ENCODE peak calls at places on chromosome 14, in eight cellular contexts. One of them, this sample, is unnamed.

GRCh38 chr14:39492267-39492666 is 60.0 kb upstream of the FBXO33 start:
- DNase-seq in stimulated activated CD4-positive, alpha-beta T cell treated with anti-CD3 and anti-CD28 coated beads, Interleukin-4, amount 100 ng/mL, for 48 hours: no peak
- DNase-seq in COR-L47: no peak
- DNase-seq in NCI-H774: no peak
- DNase-seq in RPMI8226: no peak
- DNase-seq in iPS-NIHi11: no peak
- DNase-seq in right lobe of liver: no peak
- DNase-seq in left ventricle myocardium inferior: no peak
- DNase-seq in this sample: no peak

GRCh38 chr14:93137864-93138263 is 22.1 kb upstream of the ITPK1 start:
- DNase-seq in stimulated activated CD4-positive, alpha-beta T cell treated with anti-CD3 and anti-CD28 coated beads, Interleukin-4, amount 100 ng/mL, for 48 hours: no peak
- DNase-seq in COR-L47: peak
- DNase-seq in NCI-H774: peak
- DNase-seq in RPMI8226: peak
- DNase-seq in iPS-NIHi11: peak
- DNase-seq in right lobe of liver: peak
- DNase-seq in left ventricle myocardium inferior: peak
- DNase-seq in this sample: no peak

GRCh38 chr14:61476737-61477410 is 155.5 kb downstream of the PRKCH start:
- DNase-seq in stimulated activated CD4-positive, alpha-beta T cell treated with anti-CD3 and anti-CD28 coated beads, Interleukin-4, amount 100 ng/mL, for 48 hours: no peak
- DNase-seq in COR-L47: no peak
- DNase-seq in NCI-H774: no peak
- DNase-seq in RPMI8226: no peak
- DNase-seq in iPS-NIHi11: no peak
- DNase-seq in right lobe of liver: peak
- DNase-seq in left ventricle myocardium inferior: no peak
- DNase-seq in this sample: no peak

GRCh38 chr14:44988694-44989093 is 26.7 kb downstream of the TOGARAM1 start:
- DNase-seq in stimulated activated CD4-positive, alpha-beta T cell treated with anti-CD3 and anti-CD28 coated beads, Interleukin-4, amount 100 ng/mL, for 48 hours: no peak
- DNase-seq in COR-L47: no peak
- DNase-seq in NCI-H774: no peak
- DNase-seq in RPMI8226: no peak
- DNase-seq in iPS-NIHi11: no peak
- DNase-seq in right lobe of liver: no peak
- DNase-seq in left ventricle myocardium inferior: peak
- DNase-seq in this sample: no peak

GRCh38 chr14:73973497-73973896 is 23.4 kb downstream of the COQ6 start:
- DNase-seq in stimulated activated CD4-positive, alpha-beta T cell treated with anti-CD3 and anti-CD28 coated beads, Interleukin-4, amount 100 ng/mL, for 48 hours: no peak
- DNase-seq in COR-L47: no peak
- DNase-seq in NCI-H774: no peak
- DNase-seq in RPMI8226: no peak
- DNase-seq in iPS-NIHi11: no peak
- DNase-seq in right lobe of liver: no peak
- DNase-seq in left ventricle myocardium inferior: no peak
- DNase-seq in this sample: no peak

GRCh38 chr14:59150990-59151389 is 37.5 kb upstream of the DAAM1 start:
- DNase-seq in stimulated activated CD4-positive, alpha-beta T cell treated with anti-CD3 and anti-CD28 coated beads, Interleukin-4, amount 100 ng/mL, for 48 hours: no peak
- DNase-seq in COR-L47: no peak
- DNase-seq in NCI-H774: no peak
- DNase-seq in RPMI8226: peak
- DNase-seq in iPS-NIHi11: no peak
- DNase-seq in right lobe of liver: no peak
- DNase-seq in left ventricle myocardium inferior: no peak
- DNase-seq in this sample: no peak

GRCh38 chr14:96752156-96752555 is 45.0 kb upstream of the VRK1 start:
- DNase-seq in stimulated activated CD4-positive, alpha-beta T cell treated with anti-CD3 and anti-CD28 coated beads, Interleukin-4, amount 100 ng/mL, for 48 hours: no peak
- DNase-seq in COR-L47: no peak
- DNase-seq in NCI-H774: no peak
- DNase-seq in RPMI8226: no peak
- DNase-seq in iPS-NIHi11: no peak
- DNase-seq in right lobe of liver: no peak
- DNase-seq in left ventricle myocardium inferior: no peak
- DNase-seq in this sample: no peak

GRCh38 chr14:104600141-104600643 is 4.4 kb downstream of the TMEM179 start:
- DNase-seq in stimulated activated CD4-positive, alpha-beta T cell treated with anti-CD3 and anti-CD28 coated beads, Interleukin-4, amount 100 ng/mL, for 48 hours: no peak
- DNase-seq in COR-L47: peak
- DNase-seq in NCI-H774: peak
- DNase-seq in RPMI8226: peak
- DNase-seq in iPS-NIHi11: no peak
- DNase-seq in right lobe of liver: no peak
- DNase-seq in left ventricle myocardium inferior: no peak
- DNase-seq in this sample: no peak

GRCh38 chr14:74647061-74647833 is 35.2 kb upstream of the LTBP2 start:
- DNase-seq in stimulated activated CD4-positive, alpha-beta T cell treated with anti-CD3 and anti-CD28 coated beads, Interleukin-4, amount 100 ng/mL, for 48 hours: no peak
- DNase-seq in COR-L47: no peak
- DNase-seq in NCI-H774: no peak
- DNase-seq in RPMI8226: no peak
- DNase-seq in iPS-NIHi11: no peak
- DNase-seq in right lobe of liver: no peak
- DNase-seq in left ventricle myocardium inferior: no peak
- DNase-seq in this sample: no peak

GRCh38 chr14:102373110-102373509 is 10.4 kb downstream of the TECPR2 start:
- DNase-seq in stimulated activated CD4-positive, alpha-beta T cell treated with anti-CD3 and anti-CD28 coated beads, Interleukin-4, amount 100 ng/mL, for 48 hours: no peak
- DNase-seq in COR-L47: no peak
- DNase-seq in NCI-H774: no peak
- DNase-seq in RPMI8226: no peak
- DNase-seq in iPS-NIHi11: no peak
- DNase-seq in right lobe of liver: no peak
- DNase-seq in left ventricle myocardium inferior: no peak
- DNase-seq in this sample: no peak

GRCh38 chr14:70442750-70443149 is 9.2 kb upstream of the ADAM21 start:
- DNase-seq in stimulated activated CD4-positive, alpha-beta T cell treated with anti-CD3 and anti-CD28 coated beads, Interleukin-4, amount 100 ng/mL, for 48 hours: no peak
- DNase-seq in COR-L47: no peak
- DNase-seq in NCI-H774: no peak
- DNase-seq in RPMI8226: no peak
- DNase-seq in iPS-NIHi11: no peak
- DNase-seq in right lobe of liver: no peak
- DNase-seq in left ventricle myocardium inferior: no peak
- DNase-seq in this sample: no peak

GRCh38 chr14:92600318-92601053 is 86.9 kb downstream of the RIN3 start:
- DNase-seq in stimulated activated CD4-positive, alpha-beta T cell treated with anti-CD3 and anti-CD28 coated beads, Interleukin-4, amount 100 ng/mL, for 48 hours: no peak
- DNase-seq in COR-L47: no peak
- DNase-seq in NCI-H774: no peak
- DNase-seq in RPMI8226: no peak
- DNase-seq in iPS-NIHi11: no peak
- DNase-seq in right lobe of liver: no peak
- DNase-seq in left ventricle myocardium inferior: no peak
- DNase-seq in this sample: no peak

GRCh38 chr14:49249022-49249421 is 337.2 kb downstream of the RPS29 start:
- DNase-seq in stimulated activated CD4-positive, alpha-beta T cell treated with anti-CD3 and anti-CD28 coated beads, Interleukin-4, amount 100 ng/mL, for 48 hours: no peak
- DNase-seq in COR-L47: no peak
- DNase-seq in NCI-H774: no peak
- DNase-seq in RPMI8226: no peak
- DNase-seq in iPS-NIHi11: no peak
- DNase-seq in right lobe of liver: no peak
- DNase-seq in left ventricle myocardium inferior: no peak
- DNase-seq in this sample: no peak

GRCh38 chr14:94128216-94128839 is 1.1 kb downstream of the IFI27L2 start:
- DNase-seq in stimulated activated CD4-positive, alpha-beta T cell treated with anti-CD3 and anti-CD28 coated beads, Interleukin-4, amount 100 ng/mL, for 48 hours: no peak
- DNase-seq in COR-L47: no peak
- DNase-seq in NCI-H774: no peak
- DNase-seq in RPMI8226: no peak
- DNase-seq in iPS-NIHi11: no peak
- DNase-seq in right lobe of liver: no peak
- DNase-seq in left ventricle myocardium inferior: no peak
- DNase-seq in this sample: no peak

GRCh38 chr14:22980672-22981089 is 1.7 kb downstream of the AJUBA start:
- DNase-seq in stimulated activated CD4-positive, alpha-beta T cell treated with anti-CD3 and anti-CD28 coated beads, Interleukin-4, amount 100 ng/mL, for 48 hours: peak
- DNase-seq in COR-L47: no peak
- DNase-seq in NCI-H774: no peak
- DNase-seq in RPMI8226: no peak
- DNase-seq in iPS-NIHi11: peak
- DNase-seq in right lobe of liver: no peak
- DNase-seq in left ventricle myocardium inferior: peak
- DNase-seq in this sample: peak

GRCh38 chr14:75275598-75275997 is 3.0 kb upstream of the FOS start:
- DNase-seq in stimulated activated CD4-positive, alpha-beta T cell treated with anti-CD3 and anti-CD28 coated beads, Interleukin-4, amount 100 ng/mL, for 48 hours: no peak
- DNase-seq in COR-L47: no peak
- DNase-seq in NCI-H774: no peak
- DNase-seq in RPMI8226: no peak
- DNase-seq in iPS-NIHi11: no peak
- DNase-seq in right lobe of liver: no peak
- DNase-seq in left ventricle myocardium inferior: no peak
- DNase-seq in this sample: no peak

GRCh38 chr14:95144849-95145248 is 12.5 kb downstream of the DICER1 start:
- DNase-seq in stimulated activated CD4-positive, alpha-beta T cell treated with anti-CD3 and anti-CD28 coated beads, Interleukin-4, amount 100 ng/mL, for 48 hours: no peak
- DNase-seq in COR-L47: no peak
- DNase-seq in NCI-H774: no peak
- DNase-seq in RPMI8226: no peak
- DNase-seq in iPS-NIHi11: no peak
- DNase-seq in right lobe of liver: no peak
- DNase-seq in left ventricle myocardium inferior: no peak
- DNase-seq in this sample: no peak

GRCh38 chr14:95884377-95884776 is 7.7 kb downstream of the TUNAR start:
- DNase-seq in stimulated activated CD4-positive, alpha-beta T cell treated with anti-CD3 and anti-CD28 coated beads, Interleukin-4, amount 100 ng/mL, for 48 hours: no peak
- DNase-seq in COR-L47: no peak
- DNase-seq in NCI-H774: no peak
- DNase-seq in RPMI8226: no peak
- DNase-seq in iPS-NIHi11: no peak
- DNase-seq in right lobe of liver: no peak
- DNase-seq in left ventricle myocardium inferior: no peak
- DNase-seq in this sample: no peak

GRCh38 chr14:79573486-79573885 is 637.8 kb downstream of the DIO2 start:
- DNase-seq in stimulated activated CD4-positive, alpha-beta T cell treated with anti-CD3 and anti-CD28 coated beads, Interleukin-4, amount 100 ng/mL, for 48 hours: no peak
- DNase-seq in COR-L47: no peak
- DNase-seq in NCI-H774: no peak
- DNase-seq in RPMI8226: no peak
- DNase-seq in iPS-NIHi11: no peak
- DNase-seq in right lobe of liver: no peak
- DNase-seq in left ventricle myocardium inferior: no peak
- DNase-seq in this sample: no peak

GRCh38 chr14:100472094-100472455 is 115.1 kb downstream of the BEGAIN start:
- DNase-seq in stimulated activated CD4-positive, alpha-beta T cell treated with anti-CD3 and anti-CD28 coated beads, Interleukin-4, amount 100 ng/mL, for 48 hours: no peak
- DNase-seq in COR-L47: peak
- DNase-seq in NCI-H774: peak
- DNase-seq in RPMI8226: no peak
- DNase-seq in iPS-NIHi11: no peak
- DNase-seq in right lobe of liver: no peak
- DNase-seq in left ventricle myocardium inferior: no peak
- DNase-seq in this sample: no peak

GRCh38 chr14:101508948-101509729 is 52.2 kb upstream of the DIO3 start:
- DNase-seq in stimulated activated CD4-positive, alpha-beta T cell treated with anti-CD3 and anti-CD28 coated beads, Interleukin-4, amount 100 ng/mL, for 48 hours: no peak
- DNase-seq in COR-L47: no peak
- DNase-seq in NCI-H774: no peak
- DNase-seq in RPMI8226: no peak
- DNase-seq in iPS-NIHi11: no peak
- DNase-seq in right lobe of liver: peak
- DNase-seq in left ventricle myocardium inferior: peak
- DNase-seq in this sample: no peak

GRCh38 chr14:38290601-38291190 is 34.8 kb upstream of the CLEC14A start:
- DNase-seq in stimulated activated CD4-positive, alpha-beta T cell treated with anti-CD3 and anti-CD28 coated beads, Interleukin-4, amount 100 ng/mL, for 48 hours: no peak
- DNase-seq in COR-L47: no peak
- DNase-seq in NCI-H774: peak
- DNase-seq in RPMI8226: no peak
- DNase-seq in iPS-NIHi11: no peak
- DNase-seq in right lobe of liver: no peak
- DNase-seq in left ventricle myocardium inferior: no peak
- DNase-seq in this sample: no peak

GRCh38 chr14:88166616-88167015 is 156.5 kb downstream of the KCNK10 start:
- DNase-seq in stimulated activated CD4-positive, alpha-beta T cell treated with anti-CD3 and anti-CD28 coated beads, Interleukin-4, amount 100 ng/mL, for 48 hours: no peak
- DNase-seq in COR-L47: no peak
- DNase-seq in NCI-H774: no peak
- DNase-seq in RPMI8226: no peak
- DNase-seq in iPS-NIHi11: no peak
- DNase-seq in right lobe of liver: no peak
- DNase-seq in left ventricle myocardium inferior: no peak
- DNase-seq in this sample: no peak

GRCh38 chr14:21063479-21063878 is 5.9 kb downstream of the RNASE8 start:
- DNase-seq in stimulated activated CD4-positive, alpha-beta T cell treated with anti-CD3 and anti-CD28 coated beads, Interleukin-4, amount 100 ng/mL, for 48 hours: no peak
- DNase-seq in COR-L47: no peak
- DNase-seq in NCI-H774: no peak
- DNase-seq in RPMI8226: no peak
- DNase-seq in iPS-NIHi11: peak
- DNase-seq in right lobe of liver: no peak
- DNase-seq in left ventricle myocardium inferior: no peak
- DNase-seq in this sample: no peak

GRCh38 chr14:104133496-104133895 is 4.9 kb upstream of the KIF26A start:
- DNase-seq in stimulated activated CD4-positive, alpha-beta T cell treated with anti-CD3 and anti-CD28 coated beads, Interleukin-4, amount 100 ng/mL, for 48 hours: no peak
- DNase-seq in COR-L47: no peak
- DNase-seq in NCI-H774: no peak
- DNase-seq in RPMI8226: no peak
- DNase-seq in iPS-NIHi11: no peak
- DNase-seq in right lobe of liver: peak
- DNase-seq in left ventricle myocardium inferior: no peak
- DNase-seq in this sample: no peak

GRCh38 chr14:75268638-75269550 is 9.7 kb upstream of the FOS start:
- DNase-seq in stimulated activated CD4-positive, alpha-beta T cell treated with anti-CD3 and anti-CD28 coated beads, Interleukin-4, amount 100 ng/mL, for 48 hours: no peak
- DNase-seq in COR-L47: no peak
- DNase-seq in NCI-H774: no peak
- DNase-seq in RPMI8226: no peak
- DNase-seq in iPS-NIHi11: no peak
- DNase-seq in right lobe of liver: no peak
- DNase-seq in left ventricle myocardium inferior: no peak
- DNase-seq in this sample: no peak

GRCh38 chr14:64434528-64434927 is 30.8 kb upstream of the AKAP5 start:
- DNase-seq in stimulated activated CD4-positive, alpha-beta T cell treated with anti-CD3 and anti-CD28 coated beads, Interleukin-4, amount 100 ng/mL, for 48 hours: no peak
- DNase-seq in COR-L47: no peak
- DNase-seq in NCI-H774: no peak
- DNase-seq in RPMI8226: no peak
- DNase-seq in iPS-NIHi11: no peak
- DNase-seq in right lobe of liver: no peak
- DNase-seq in left ventricle myocardium inferior: no peak
- DNase-seq in this sample: no peak

GRCh38 chr14:24876009-24876690 is 173.8 kb downstream of the STXBP6 start:
- DNase-seq in stimulated activated CD4-positive, alpha-beta T cell treated with anti-CD3 and anti-CD28 coated beads, Interleukin-4, amount 100 ng/mL, for 48 hours: no peak
- DNase-seq in COR-L47: no peak
- DNase-seq in NCI-H774: no peak
- DNase-seq in RPMI8226: no peak
- DNase-seq in iPS-NIHi11: no peak
- DNase-seq in right lobe of liver: no peak
- DNase-seq in left ventricle myocardium inferior: no peak
- DNase-seq in this sample: no peak

GRCh38 chr14:24712374-24712773 is 78.4 kb upstream of the GZMB start:
- DNase-seq in stimulated activated CD4-positive, alpha-beta T cell treated with anti-CD3 and anti-CD28 coated beads, Interleukin-4, amount 100 ng/mL, for 48 hours: no peak
- DNase-seq in COR-L47: no peak
- DNase-seq in NCI-H774: no peak
- DNase-seq in RPMI8226: no peak
- DNase-seq in iPS-NIHi11: no peak
- DNase-seq in right lobe of liver: no peak
- DNase-seq in left ventricle myocardium inferior: no peak
- DNase-seq in this sample: no peak

GRCh38 chr14:93759781-93760307 is 28.4 kb downstream of the PRIMA1 start:
- DNase-seq in stimulated activated CD4-positive, alpha-beta T cell treated with anti-CD3 and anti-CD28 coated beads, Interleukin-4, amount 100 ng/mL, for 48 hours: no peak
- DNase-seq in COR-L47: no peak
- DNase-seq in NCI-H774: no peak
- DNase-seq in RPMI8226: no peak
- DNase-seq in iPS-NIHi11: no peak
- DNase-seq in right lobe of liver: peak
- DNase-seq in left ventricle myocardium inferior: peak
- DNase-seq in this sample: no peak

GRCh38 chr14:55789442-55789841 is 209.4 kb downstream of the KTN1 start:
- DNase-seq in stimulated activated CD4-positive, alpha-beta T cell treated with anti-CD3 and anti-CD28 coated beads, Interleukin-4, amount 100 ng/mL, for 48 hours: no peak
- DNase-seq in COR-L47: no peak
- DNase-seq in NCI-H774: no peak
- DNase-seq in RPMI8226: no peak
- DNase-seq in iPS-NIHi11: no peak
- DNase-seq in right lobe of liver: no peak
- DNase-seq in left ventricle myocardium inferior: no peak
- DNase-seq in this sample: no peak

GRCh38 chr14:57087841-57088240 is 180.9 kb downstream of the EXOC5 start:
- DNase-seq in stimulated activated CD4-positive, alpha-beta T cell treated with anti-CD3 and anti-CD28 coated beads, Interleukin-4, amount 100 ng/mL, for 48 hours: no peak
- DNase-seq in COR-L47: no peak
- DNase-seq in NCI-H774: no peak
- DNase-seq in RPMI8226: no peak
- DNase-seq in iPS-NIHi11: no peak
- DNase-seq in right lobe of liver: no peak
- DNase-seq in left ventricle myocardium inferior: no peak
- DNase-seq in this sample: no peak

GRCh38 chr14:26594756-26595545 is 2.9 kb downstream of the NOVA1 start:
- DNase-seq in stimulated activated CD4-positive, alpha-beta T cell treated with anti-CD3 and anti-CD28 coated beads, Interleukin-4, amount 100 ng/mL, for 48 hours: no peak
- DNase-seq in COR-L47: no peak
- DNase-seq in NCI-H774: no peak
- DNase-seq in RPMI8226: no peak
- DNase-seq in iPS-NIHi11: peak
- DNase-seq in right lobe of liver: no peak
- DNase-seq in left ventricle myocardium inferior: no peak
- DNase-seq in this sample: no peak

GRCh38 chr14:68168460-68169109 is 349.0 kb downstream of the RAD51B start:
- DNase-seq in stimulated activated CD4-positive, alpha-beta T cell treated with anti-CD3 and anti-CD28 coated beads, Interleukin-4, amount 100 ng/mL, for 48 hours: no peak
- DNase-seq in COR-L47: no peak
- DNase-seq in NCI-H774: no peak
- DNase-seq in RPMI8226: no peak
- DNase-seq in iPS-NIHi11: no peak
- DNase-seq in right lobe of liver: no peak
- DNase-seq in left ventricle myocardium inferior: no peak
- DNase-seq in this sample: no peak

This sample was measured in mesothelial cell of epicardium.